ENCODE peak calls at places on chromosomes 6 and 20, in eight cellular contexts. One of them, this sample, is unnamed.

GRCh38 chr20:52869698-52870288 is 102.4 kb upstream of the TSHZ2 start:
- DNase-seq in fibroblast of lung: no peak
- DNase-seq in stimulated activated CD4-positive, alpha-beta T cell treated with anti-CD3 and anti-CD28 coated beads, Interleukin-2, amount 100 ng/mL, for 48 hours: no peak
- DNase-seq in dorsolateral prefrontal cortex: no peak
- DNase-seq in NCI-H345: no peak
- DNase-seq in memory B cell: no peak
- DNase-seq in HEK293T: no peak
- DNase-seq in BE2C: no peak
- DNase-seq in this sample: no peak

GRCh38 chr20:34951252-34951651 is 4.4 kb downstream of the GSS start:
- DNase-seq in fibroblast of lung: no peak
- DNase-seq in stimulated activated CD4-positive, alpha-beta T cell treated with anti-CD3 and anti-CD28 coated beads, Interleukin-2, amount 100 ng/mL, for 48 hours: no peak
- DNase-seq in dorsolateral prefrontal cortex: no peak
- DNase-seq in NCI-H345: no peak
- DNase-seq in memory B cell: no peak
- DNase-seq in HEK293T: no peak
- DNase-seq in BE2C: no peak
- DNase-seq in this sample: no peak

GRCh38 chr20:63363981-63364536 is 2.9 kb upstream of the CHRNA4 start:
- DNase-seq in fibroblast of lung: no peak
- DNase-seq in stimulated activated CD4-positive, alpha-beta T cell treated with anti-CD3 and anti-CD28 coated beads, Interleukin-2, amount 100 ng/mL, for 48 hours: no peak
- DNase-seq in dorsolateral prefrontal cortex: no peak
- DNase-seq in NCI-H345: no peak
- DNase-seq in memory B cell: no peak
- DNase-seq in HEK293T: no peak
- DNase-seq in BE2C: no peak
- DNase-seq in this sample: no peak

GRCh38 chr6:143176090-143177021 is 115.7 kb downstream of the AIG1 start:
- DNase-seq in fibroblast of lung: peak
- DNase-seq in stimulated activated CD4-positive, alpha-beta T cell treated with anti-CD3 and anti-CD28 coated beads, Interleukin-2, amount 100 ng/mL, for 48 hours: no peak
- DNase-seq in dorsolateral prefrontal cortex: no peak
- DNase-seq in NCI-H345: no peak
- DNase-seq in memory B cell: no peak
- DNase-seq in HEK293T: no peak
- DNase-seq in BE2C: peak
- DNase-seq in this sample: peak

GRCh38 chr6:37309692-37310091 is 44.1 kb upstream of the RNF8 start:
- DNase-seq in fibroblast of lung: no peak
- DNase-seq in stimulated activated CD4-positive, alpha-beta T cell treated with anti-CD3 and anti-CD28 coated beads, Interleukin-2, amount 100 ng/mL, for 48 hours: no peak
- DNase-seq in dorsolateral prefrontal cortex: no peak
- DNase-seq in NCI-H345: no peak
- DNase-seq in memory B cell: no peak
- DNase-seq in HEK293T: no peak
- DNase-seq in BE2C: no peak
- DNase-seq in this sample: no peak

GRCh38 chr20:58308680-58309527 is 611 bp upstream of the RAB22A start:
- DNase-seq in fibroblast of lung: peak
- DNase-seq in stimulated activated CD4-positive, alpha-beta T cell treated with anti-CD3 and anti-CD28 coated beads, Interleukin-2, amount 100 ng/mL, for 48 hours: peak
- DNase-seq in dorsolateral prefrontal cortex: no peak
- DNase-seq in NCI-H345: peak
- DNase-seq in memory B cell: peak
- DNase-seq in HEK293T: peak
- DNase-seq in BE2C: peak
- DNase-seq in this sample: peak

GRCh38 chr6:1524040-1524480 is 85.7 kb upstream of the FOXC1 start:
- DNase-seq in fibroblast of lung: peak
- DNase-seq in stimulated activated CD4-positive, alpha-beta T cell treated with anti-CD3 and anti-CD28 coated beads, Interleukin-2, amount 100 ng/mL, for 48 hours: peak
- DNase-seq in dorsolateral prefrontal cortex: no peak
- DNase-seq in NCI-H345: no peak
- DNase-seq in memory B cell: no peak
- DNase-seq in HEK293T: peak
- DNase-seq in BE2C: no peak
- DNase-seq in this sample: no peak

GRCh38 chr6:42301986-42302385 is 84.3 kb upstream of the MRPS10 start:
- DNase-seq in fibroblast of lung: no peak
- DNase-seq in stimulated activated CD4-positive, alpha-beta T cell treated with anti-CD3 and anti-CD28 coated beads, Interleukin-2, amount 100 ng/mL, for 48 hours: no peak
- DNase-seq in dorsolateral prefrontal cortex: no peak
- DNase-seq in NCI-H345: no peak
- DNase-seq in memory B cell: no peak
- DNase-seq in HEK293T: no peak
- DNase-seq in BE2C: no peak
- DNase-seq in this sample: no peak

GRCh38 chr20:62977613-62978558 is 25.4 kb downstream of the SLC17A9 start:
- DNase-seq in fibroblast of lung: no peak
- DNase-seq in stimulated activated CD4-positive, alpha-beta T cell treated with anti-CD3 and anti-CD28 coated beads, Interleukin-2, amount 100 ng/mL, for 48 hours: peak
- DNase-seq in dorsolateral prefrontal cortex: no peak
- DNase-seq in NCI-H345: peak
- DNase-seq in memory B cell: peak
- DNase-seq in HEK293T: no peak
- DNase-seq in BE2C: no peak
- DNase-seq in this sample: peak

GRCh38 chr6:783966-784365 is 91.0 kb upstream of the EXOC2 start:
- DNase-seq in fibroblast of lung: no peak
- DNase-seq in stimulated activated CD4-positive, alpha-beta T cell treated with anti-CD3 and anti-CD28 coated beads, Interleukin-2, amount 100 ng/mL, for 48 hours: no peak
- DNase-seq in dorsolateral prefrontal cortex: no peak
- DNase-seq in NCI-H345: no peak
- DNase-seq in memory B cell: no peak
- DNase-seq in HEK293T: no peak
- DNase-seq in BE2C: no peak
- DNase-seq in this sample: no peak

GRCh38 chr6:136146130-136146529 is 104.0 kb downstream of the MTFR2 start:
- DNase-seq in fibroblast of lung: no peak
- DNase-seq in stimulated activated CD4-positive, alpha-beta T cell treated with anti-CD3 and anti-CD28 coated beads, Interleukin-2, amount 100 ng/mL, for 48 hours: no peak
- DNase-seq in dorsolateral prefrontal cortex: no peak
- DNase-seq in NCI-H345: no peak
- DNase-seq in memory B cell: no peak
- DNase-seq in HEK293T: no peak
- DNase-seq in BE2C: no peak
- DNase-seq in this sample: no peak

GRCh38 chr6:159762681-159763293 is 942 bp downstream of the ACAT2 start:
- DNase-seq in fibroblast of lung: no peak
- DNase-seq in stimulated activated CD4-positive, alpha-beta T cell treated with anti-CD3 and anti-CD28 coated beads, Interleukin-2, amount 100 ng/mL, for 48 hours: peak
- DNase-seq in dorsolateral prefrontal cortex: no peak
- DNase-seq in NCI-H345: peak
- DNase-seq in memory B cell: peak
- DNase-seq in HEK293T: no peak
- DNase-seq in BE2C: no peak
- DNase-seq in this sample: no peak

GRCh38 chr6:132490024-132490423 is 22.9 kb downstream of the STX7 start:
- DNase-seq in fibroblast of lung: no peak
- DNase-seq in stimulated activated CD4-positive, alpha-beta T cell treated with anti-CD3 and anti-CD28 coated beads, Interleukin-2, amount 100 ng/mL, for 48 hours: no peak
- DNase-seq in dorsolateral prefrontal cortex: no peak
- DNase-seq in NCI-H345: no peak
- DNase-seq in memory B cell: no peak
- DNase-seq in HEK293T: no peak
- DNase-seq in BE2C: no peak
- DNase-seq in this sample: no peak

GRCh38 chr20:1296922-1297321 is 30.8 kb downstream of the SNPH start:
- DNase-seq in fibroblast of lung: no peak
- DNase-seq in stimulated activated CD4-positive, alpha-beta T cell treated with anti-CD3 and anti-CD28 coated beads, Interleukin-2, amount 100 ng/mL, for 48 hours: no peak
- DNase-seq in dorsolateral prefrontal cortex: no peak
- DNase-seq in NCI-H345: no peak
- DNase-seq in memory B cell: no peak
- DNase-seq in HEK293T: no peak
- DNase-seq in BE2C: no peak
- DNase-seq in this sample: no peak

GRCh38 chr6:144036064-144036873 is 28.2 kb upstream of the PLAGL1 start:
- DNase-seq in fibroblast of lung: peak
- DNase-seq in stimulated activated CD4-positive, alpha-beta T cell treated with anti-CD3 and anti-CD28 coated beads, Interleukin-2, amount 100 ng/mL, for 48 hours: no peak
- DNase-seq in dorsolateral prefrontal cortex: no peak
- DNase-seq in NCI-H345: no peak
- DNase-seq in memory B cell: no peak
- DNase-seq in HEK293T: peak
- DNase-seq in BE2C: no peak
- DNase-seq in this sample: no peak

GRCh38 chr6:106145741-106146227 is 59.6 kb downstream of the PRDM1 start:
- DNase-seq in fibroblast of lung: no peak
- DNase-seq in stimulated activated CD4-positive, alpha-beta T cell treated with anti-CD3 and anti-CD28 coated beads, Interleukin-2, amount 100 ng/mL, for 48 hours: no peak
- DNase-seq in dorsolateral prefrontal cortex: no peak
- DNase-seq in NCI-H345: no peak
- DNase-seq in memory B cell: no peak
- DNase-seq in HEK293T: no peak
- DNase-seq in BE2C: peak
- DNase-seq in this sample: no peak

GRCh38 chr6:158040804-158041347 is 59.2 kb downstream of the SYNJ2 start:
- DNase-seq in fibroblast of lung: peak
- DNase-seq in stimulated activated CD4-positive, alpha-beta T cell treated with anti-CD3 and anti-CD28 coated beads, Interleukin-2, amount 100 ng/mL, for 48 hours: no peak
- DNase-seq in dorsolateral prefrontal cortex: no peak
- DNase-seq in NCI-H345: no peak
- DNase-seq in memory B cell: no peak
- DNase-seq in HEK293T: no peak
- DNase-seq in BE2C: no peak
- DNase-seq in this sample: no peak

GRCh38 chr6:42533794-42534193 is 30.0 kb upstream of the UBR2 start:
- DNase-seq in fibroblast of lung: no peak
- DNase-seq in stimulated activated CD4-positive, alpha-beta T cell treated with anti-CD3 and anti-CD28 coated beads, Interleukin-2, amount 100 ng/mL, for 48 hours: no peak
- DNase-seq in dorsolateral prefrontal cortex: no peak
- DNase-seq in NCI-H345: no peak
- DNase-seq in memory B cell: no peak
- DNase-seq in HEK293T: no peak
- DNase-seq in BE2C: no peak
- DNase-seq in this sample: no peak

GRCh38 chr6:7706269-7706668 is 19.6 kb upstream of the BMP6 start:
- DNase-seq in fibroblast of lung: no peak
- DNase-seq in stimulated activated CD4-positive, alpha-beta T cell treated with anti-CD3 and anti-CD28 coated beads, Interleukin-2, amount 100 ng/mL, for 48 hours: no peak
- DNase-seq in dorsolateral prefrontal cortex: no peak
- DNase-seq in NCI-H345: no peak
- DNase-seq in memory B cell: no peak
- DNase-seq in HEK293T: no peak
- DNase-seq in BE2C: no peak
- DNase-seq in this sample: no peak

GRCh38 chr20:38167851-38168760 is 3.0 kb upstream of the TGM2 start:
- DNase-seq in fibroblast of lung: peak
- DNase-seq in stimulated activated CD4-positive, alpha-beta T cell treated with anti-CD3 and anti-CD28 coated beads, Interleukin-2, amount 100 ng/mL, for 48 hours: no peak
- DNase-seq in dorsolateral prefrontal cortex: no peak
- DNase-seq in NCI-H345: no peak
- DNase-seq in memory B cell: no peak
- DNase-seq in HEK293T: no peak
- DNase-seq in BE2C: no peak
- DNase-seq in this sample: peak